ENCODE peak calls at places on chromosomes 11 and 22, in seven cellular contexts. R, B, I, K, U, F and Y are unnamed samples.

GRCh38 chr22:37403267-37403960 is 23.9 kb downstream of the ELFN2 start:
- DNase-seq in R (no peak), B (no peak), I (no peak), K (no peak), U (no peak), F (no peak), Y (no peak)

GRCh38 chr22:35446365-35446764 is 46.4 kb downstream of the MCM5 start:
- DNase-seq in R (peak), B (no peak), I (no peak), K (peak), U (no peak), F (no peak), Y (no peak)

GRCh38 chr11:62850911-62851806 is 11.8 kb upstream of the WDR74 start:
- DNase-seq in R (no peak), B (no peak), I (peak), K (no peak), U (no peak), F (peak), Y (no peak)

GRCh38 chr22:38177044-38177443 is 4.6 kb downstream of the PLA2G6 start:
- DNase-seq in R (no peak), B (no peak), I (peak), K (no peak), U (no peak), F (no peak), Y (no peak)

GRCh38 chr11:14082338-14082737 is 119.8 kb downstream of the SPON1 start:
- DNase-seq in R (no peak), B (no peak), I (no peak), K (peak), U (no peak), F (no peak), Y (no peak)

GRCh38 chr11:1034001-1034400 is 2.5 kb downstream of the MUC6 start:
- DNase-seq in R (no peak), B (no peak), I (no peak), K (peak), U (no peak), F (no peak), Y (no peak)

GRCh38 chr22:32661296-32661695 is 140.2 kb upstream of the TIMP3 start:
- DNase-seq in R (peak), B (no peak), I (peak), K (peak), U (no peak), F (no peak), Y (no peak)

GRCh38 chr11:130165601-130166456 is 6.2 kb downstream of the ST14 start:
- DNase-seq in R (no peak), B (no peak), I (peak), K (no peak), U (no peak), F (no peak), Y (no peak)

GRCh38 chr22:26826431-26826935 is 169.1 kb downstream of the MIAT start:
- DNase-seq in R (no peak), B (no peak), I (no peak), K (no peak), U (no peak), F (no peak), Y (no peak)

GRCh38 chr11:134275534-134276395 is at the start of gene GLB1L3:
- DNase-seq in R (no peak), B (peak), I (peak), K (peak), U (peak), F (peak), Y (peak)

GRCh38 chr11:83437939-83438338 is 151.8 kb upstream of the CCDC90B start:
- DNase-seq in R (no peak), B (no peak), I (no peak), K (no peak), U (no peak), F (no peak), Y (no peak)